ENCODE peak calls at places on chromosomes 3 and 15, in ten cellular contexts. One of them, this sample, is unnamed.

GRCh38 chr3:50815844-50816243 is 141.1 kb downstream of the DOCK3 start:
- DNase-seq in heart left ventricle: no peak
- DNase-seq in HCT116: no peak
- DNase-seq in esophagus muscularis mucosa: no peak
- DNase-seq in aorta: no peak
- DNase-seq in CD8-positive, alpha-beta memory T cell: no peak
- DNase-seq in uterus: no peak
- DNase-seq in upper lobe of right lung: no peak
- DNase-seq in SJSA1: no peak
- DNase-seq in spleen: no peak
- DNase-seq in this sample: no peak

GRCh38 chr15:59060348-59060747 is 44.6 kb upstream of the CCNB2 start:
- DNase-seq in heart left ventricle: no peak
- DNase-seq in HCT116: no peak
- DNase-seq in esophagus muscularis mucosa: no peak
- DNase-seq in aorta: no peak
- DNase-seq in CD8-positive, alpha-beta memory T cell: no peak
- DNase-seq in uterus: no peak
- DNase-seq in upper lobe of right lung: no peak
- DNase-seq in SJSA1: no peak
- DNase-seq in spleen: no peak
- DNase-seq in this sample: no peak

GRCh38 chr3:171876651-171877272 is 33.6 kb downstream of the TMEM212 start:
- DNase-seq in heart left ventricle: no peak
- DNase-seq in HCT116: no peak
- DNase-seq in esophagus muscularis mucosa: no peak
- DNase-seq in aorta: no peak
- DNase-seq in CD8-positive, alpha-beta memory T cell: no peak
- DNase-seq in uterus: no peak
- DNase-seq in upper lobe of right lung: no peak
- DNase-seq in SJSA1: no peak
- DNase-seq in spleen: no peak
- DNase-seq in this sample: no peak

GRCh38 chr3:197959891-197960693 is at the start of gene LMLN:
- DNase-seq in heart left ventricle: peak; percentile 97
- DNase-seq in HCT116: peak; percentile 92
- DNase-seq in esophagus muscularis mucosa: peak; percentile 98
- DNase-seq in aorta: peak; percentile 98
- DNase-seq in CD8-positive, alpha-beta memory T cell: peak; percentile 95
- DNase-seq in uterus: peak; percentile 95
- DNase-seq in upper lobe of right lung: peak; percentile 98
- DNase-seq in SJSA1: peak; percentile 90
- DNase-seq in spleen: peak; percentile 99
- DNase-seq in this sample: peak; percentile 98

GRCh38 chr15:101427606-101428487 is 61.7 kb downstream of the PCSK6 start:
- DNase-seq in heart left ventricle: no peak
- DNase-seq in HCT116: no peak
- DNase-seq in esophagus muscularis mucosa: no peak
- DNase-seq in aorta: no peak
- DNase-seq in CD8-positive, alpha-beta memory T cell: no peak
- DNase-seq in uterus: no peak
- DNase-seq in upper lobe of right lung: no peak
- DNase-seq in SJSA1: no peak
- DNase-seq in spleen: peak; percentile 63
- DNase-seq in this sample: no peak

GRCh38 chr3:88628901-88629300 is 478.5 kb upstream of the EPHA3 start:
- DNase-seq in heart left ventricle: no peak
- DNase-seq in HCT116: no peak
- DNase-seq in esophagus muscularis mucosa: no peak
- DNase-seq in aorta: no peak
- DNase-seq in CD8-positive, alpha-beta memory T cell: no peak
- DNase-seq in uterus: no peak
- DNase-seq in upper lobe of right lung: no peak
- DNase-seq in SJSA1: no peak
- DNase-seq in spleen: no peak
- DNase-seq in this sample: no peak

GRCh38 chr15:89442671-89443307 is 53.6 kb downstream of the RHCG start:
- DNase-seq in heart left ventricle: no peak
- DNase-seq in HCT116: peak; percentile 44
- DNase-seq in esophagus muscularis mucosa: no peak
- DNase-seq in aorta: no peak
- DNase-seq in CD8-positive, alpha-beta memory T cell: no peak
- DNase-seq in uterus: no peak
- DNase-seq in upper lobe of right lung: peak; percentile 64
- DNase-seq in SJSA1: peak; percentile 61
- DNase-seq in spleen: no peak
- DNase-seq in this sample: no peak

GRCh38 chr3:77411990-77412389 is 372.1 kb downstream of the ROBO2 start:
- DNase-seq in heart left ventricle: no peak
- DNase-seq in HCT116: no peak
- DNase-seq in esophagus muscularis mucosa: no peak
- DNase-seq in aorta: no peak
- DNase-seq in CD8-positive, alpha-beta memory T cell: no peak
- DNase-seq in uterus: no peak
- DNase-seq in upper lobe of right lung: no peak
- DNase-seq in SJSA1: no peak
- DNase-seq in spleen: no peak
- DNase-seq in this sample: no peak

GRCh38 chr15:81108427-81108826 is 25.6 kb upstream of the CFAP161 start:
- DNase-seq in heart left ventricle: no peak
- DNase-seq in HCT116: no peak
- DNase-seq in esophagus muscularis mucosa: no peak
- DNase-seq in aorta: no peak
- DNase-seq in CD8-positive, alpha-beta memory T cell: peak; percentile 3
- DNase-seq in uterus: no peak
- DNase-seq in upper lobe of right lung: no peak
- DNase-seq in SJSA1: no peak
- DNase-seq in spleen: no peak
- DNase-seq in this sample: no peak

GRCh38 chr3:157416347-157417087 is 20.1 kb upstream of the PTX3 start:
- DNase-seq in heart left ventricle: no peak
- DNase-seq in HCT116: no peak
- DNase-seq in esophagus muscularis mucosa: no peak
- DNase-seq in aorta: no peak
- DNase-seq in CD8-positive, alpha-beta memory T cell: no peak
- DNase-seq in uterus: no peak
- DNase-seq in upper lobe of right lung: no peak
- DNase-seq in SJSA1: no peak
- DNase-seq in spleen: no peak
- DNase-seq in this sample: no peak

GRCh38 chr3:157412323-157412845 is 24.3 kb upstream of the PTX3 start:
- DNase-seq in heart left ventricle: no peak
- DNase-seq in HCT116: no peak
- DNase-seq in esophagus muscularis mucosa: no peak
- DNase-seq in aorta: no peak
- DNase-seq in CD8-positive, alpha-beta memory T cell: no peak
- DNase-seq in uterus: no peak
- DNase-seq in upper lobe of right lung: no peak
- DNase-seq in SJSA1: no peak
- DNase-seq in spleen: no peak
- DNase-seq in this sample: no peak

GRCh38 chr3:157418104-157418503 is 18.5 kb upstream of the PTX3 start:
- DNase-seq in heart left ventricle: no peak
- DNase-seq in HCT116: no peak
- DNase-seq in esophagus muscularis mucosa: no peak
- DNase-seq in aorta: no peak
- DNase-seq in CD8-positive, alpha-beta memory T cell: no peak
- DNase-seq in uterus: no peak
- DNase-seq in upper lobe of right lung: no peak
- DNase-seq in SJSA1: no peak
- DNase-seq in spleen: no peak
- DNase-seq in this sample: no peak

DNA sequence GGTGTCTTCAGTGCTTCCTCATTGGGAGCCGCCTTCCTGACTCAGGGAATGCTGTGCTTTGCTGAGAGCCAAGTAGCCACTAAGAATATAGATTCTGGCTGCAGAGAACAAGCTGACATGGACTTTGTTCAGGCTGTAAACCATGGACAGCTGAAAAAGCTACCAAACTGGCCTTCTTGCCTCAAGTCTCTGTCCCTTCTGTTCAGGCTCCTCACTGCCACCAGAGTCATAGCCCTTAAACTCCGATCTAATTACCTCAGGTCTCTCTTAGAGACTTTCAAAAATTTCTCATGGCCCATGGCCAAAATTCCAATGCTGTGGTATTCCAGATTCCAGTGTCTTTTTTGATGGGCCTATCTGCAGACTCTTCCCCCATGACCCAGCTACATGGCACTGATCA is 19.4 kb upstream of the PTX3 start:
- DNase-seq in heart left ventricle: no peak
- DNase-seq in HCT116: no peak
- DNase-seq in esophagus muscularis mucosa: no peak
- DNase-seq in aorta: no peak
- DNase-seq in CD8-positive, alpha-beta memory T cell: no peak
- DNase-seq in uterus: no peak
- DNase-seq in upper lobe of right lung: no peak
- DNase-seq in SJSA1: peak; percentile 47
- DNase-seq in spleen: no peak
- DNase-seq in this sample: no peak
- H3K4me3 ChIP-seq in heart left ventricle: no peak overlapping the region
- H3K4me3 ChIP-seq in HCT116: no peak overlapping the region
- H3K4me3 ChIP-seq in esophagus muscularis mucosa: no peak overlapping the region
- H3K4me3 ChIP-seq in aorta: no peak overlapping the region
- H3K4me3 ChIP-seq in CD8-positive, alpha-beta memory T cell: no peak overlapping the region
- H3K4me3 ChIP-seq in uterus: no peak overlapping the region
- H3K4me3 ChIP-seq in upper lobe of right lung: no peak overlapping the region
- H3K4me3 ChIP-seq in SJSA1: no peak overlapping the region
- H3K4me3 ChIP-seq in spleen: no peak overlapping the region
- H3K4me3 ChIP-seq in this sample: no peak overlapping the region

GRCh38 chr3:46977811-46978195 is 1.3 kb upstream of the CCDC12 start:
- DNase-seq in heart left ventricle: no peak
- DNase-seq in HCT116: no peak
- DNase-seq in esophagus muscularis mucosa: no peak
- DNase-seq in aorta: no peak
- DNase-seq in CD8-positive, alpha-beta memory T cell: no peak
- DNase-seq in uterus: no peak
- DNase-seq in upper lobe of right lung: no peak
- DNase-seq in SJSA1: no peak
- DNase-seq in spleen: peak; percentile 76
- DNase-seq in this sample: peak; percentile 21

GRCh38 chr3:46979958-46980497 is 562 bp downstream of the NBEAL2 start:
- DNase-seq in heart left ventricle: no peak
- DNase-seq in HCT116: no peak
- DNase-seq in esophagus muscularis mucosa: no peak
- DNase-seq in aorta: no peak
- DNase-seq in CD8-positive, alpha-beta memory T cell: no peak
- DNase-seq in uterus: peak; percentile 54
- DNase-seq in upper lobe of right lung: peak; percentile 75
- DNase-seq in SJSA1: no peak
- DNase-seq in spleen: peak; percentile 92
- DNase-seq in this sample: peak; percentile 43

GRCh38 chr3:46976326-46977190 is at the start of gene CCDC12:
- DNase-seq in heart left ventricle: peak; percentile 96
- DNase-seq in HCT116: peak; percentile 97
- DNase-seq in esophagus muscularis mucosa: peak; percentile 99
- DNase-seq in aorta: peak; percentile 96
- DNase-seq in CD8-positive, alpha-beta memory T cell: peak; percentile 97
- DNase-seq in uterus: peak; percentile 93
- DNase-seq in upper lobe of right lung: peak; percentile 95
- DNase-seq in SJSA1: peak; percentile 96
- DNase-seq in spleen: peak; percentile 97
- DNase-seq in this sample: peak; percentile 96

GRCh38 chr3:46978985-46979944 is at the start of gene NBEAL2:
- DNase-seq in heart left ventricle: peak; percentile 97
- DNase-seq in HCT116: peak; percentile 83
- DNase-seq in esophagus muscularis mucosa: peak; percentile 98
- DNase-seq in aorta: peak; percentile 99
- DNase-seq in CD8-positive, alpha-beta memory T cell: peak; percentile 93
- DNase-seq in uterus: peak; percentile 91
- DNase-seq in upper lobe of right lung: peak; percentile 99
- DNase-seq in SJSA1: peak; percentile 92
- DNase-seq in spleen: peak; percentile 100
- DNase-seq in this sample: peak; percentile 98

DNA sequence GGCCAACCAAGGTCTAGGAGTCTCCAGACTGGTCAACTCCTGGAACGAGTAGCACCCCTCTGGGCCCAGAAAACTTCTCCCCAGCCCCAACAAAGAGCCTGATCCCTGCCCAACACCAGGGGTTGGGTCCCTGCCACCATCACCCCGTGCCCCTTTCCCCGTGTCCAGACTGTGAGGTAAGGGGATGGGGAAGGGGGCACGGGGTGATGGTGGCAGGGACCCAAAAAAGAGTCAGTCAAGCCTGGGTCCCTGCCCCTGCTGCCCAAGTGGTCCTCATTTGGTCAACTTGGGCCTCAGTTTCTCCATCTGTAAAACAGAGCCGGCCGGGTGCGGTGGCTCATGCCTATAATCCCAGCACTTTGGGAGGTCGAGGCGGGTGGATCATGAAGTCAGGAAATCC is 1.1 kb upstream of the NBEAL2 start:
- DNase-seq in heart left ventricle: no peak
- DNase-seq in HCT116: no peak
- DNase-seq in esophagus muscularis mucosa: no peak
- DNase-seq in aorta: peak; percentile 70
- DNase-seq in CD8-positive, alpha-beta memory T cell: no peak
- DNase-seq in uterus: no peak
- DNase-seq in upper lobe of right lung: peak; percentile 60
- DNase-seq in SJSA1: no peak
- DNase-seq in spleen: peak; percentile 77
- DNase-seq in this sample: peak; percentile 19
- H3K4me1 ChIP-seq in heart left ventricle: peaks cover 17% of the 10 kb centered on the region
- H3K4me1 ChIP-seq in HCT116: peaks cover 58% of the 10 kb centered on the region
- H3K4me1 ChIP-seq in esophagus muscularis mucosa: peaks cover 73% of the 10 kb centered on the region
- H3K4me1 ChIP-seq in aorta: peaks cover 5% of the 10 kb centered on the region
- H3K4me1 ChIP-seq in CD8-positive, alpha-beta memory T cell: peaks cover 73% of the 10 kb centered on the region
- H3K4me1 ChIP-seq in uterus: peaks cover 16% of the 10 kb centered on the region
- H3K4me1 ChIP-seq in upper lobe of right lung: peaks cover 54% of the 10 kb centered on the region
- H3K4me1 ChIP-seq in SJSA1: peaks cover 23% of the 10 kb centered on the region
- H3K4me1 ChIP-seq in spleen: peaks cover 85% of the 10 kb centered on the region
- H3K4me1 ChIP-seq in this sample: peaks cover 3% of the 10 kb centered on the region

DNA sequence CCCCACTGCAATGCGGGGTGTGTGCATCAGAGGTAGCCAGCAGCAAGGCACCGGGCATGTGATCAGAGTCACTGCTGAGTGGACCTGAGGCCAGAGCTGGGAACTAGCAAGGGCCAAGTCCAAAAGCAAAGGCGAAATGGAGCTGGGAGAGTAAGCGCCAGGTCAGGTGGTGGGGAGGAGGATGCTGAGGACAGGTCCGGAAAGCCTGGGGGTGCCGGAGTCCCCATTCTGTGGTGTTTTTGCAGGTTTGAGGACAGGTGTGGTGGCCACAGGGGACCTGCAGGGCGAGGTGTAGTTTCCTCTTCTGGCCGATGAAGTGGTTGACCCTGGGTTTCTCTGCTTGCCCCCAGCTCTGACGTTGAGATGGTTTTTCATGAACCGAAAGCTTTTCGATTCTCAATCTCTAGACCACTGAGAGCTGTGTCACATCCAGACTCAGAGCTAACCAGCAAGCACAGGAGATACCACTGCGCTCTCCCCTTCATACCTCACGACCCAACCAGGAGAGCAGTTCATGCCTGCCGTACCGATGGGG is 35.0 kb upstream of the HES1 start:
- DNase-seq in heart left ventricle: no peak
- DNase-seq in HCT116: no peak
- DNase-seq in esophagus muscularis mucosa: no peak
- DNase-seq in aorta: no peak
- DNase-seq in CD8-positive, alpha-beta memory T cell: no peak
- DNase-seq in uterus: no peak
- DNase-seq in upper lobe of right lung: no peak
- DNase-seq in SJSA1: no peak
- DNase-seq in spleen: no peak
- DNase-seq in this sample: no peak
- H3K27ac ChIP-seq in heart left ventricle: no peak overlapping the region
- H3K27ac ChIP-seq in HCT116: no peak overlapping the region
- H3K27ac ChIP-seq in esophagus muscularis mucosa: no peak overlapping the region
- H3K27ac ChIP-seq in aorta: no peak overlapping the region
- H3K27ac ChIP-seq in CD8-positive, alpha-beta memory T cell: no peak overlapping the region
- H3K27ac ChIP-seq in uterus: no peak overlapping the region
- H3K27ac ChIP-seq in upper lobe of right lung: no peak overlapping the region
- H3K27ac ChIP-seq in SJSA1: no peak overlapping the region
- H3K27ac ChIP-seq in spleen: no peak overlapping the region
- H3K27ac ChIP-seq in this sample: no peak overlapping the region

GRCh38 chr15:45183511-45183910 is 4.3 kb downstream of the SHF start:
- DNase-seq in heart left ventricle: no peak
- DNase-seq in HCT116: no peak
- DNase-seq in esophagus muscularis mucosa: no peak
- DNase-seq in aorta: no peak
- DNase-seq in CD8-positive, alpha-beta memory T cell: no peak
- DNase-seq in uterus: no peak
- DNase-seq in upper lobe of right lung: no peak
- DNase-seq in SJSA1: no peak
- DNase-seq in spleen: peak; percentile 44
- DNase-seq in this sample: no peak
- H3K4me3 ChIP-seq in heart left ventricle: no peak overlapping the region
- H3K4me3 ChIP-seq in HCT116: no peak overlapping the region
- H3K4me3 ChIP-seq in esophagus muscularis mucosa: no peak overlapping the region
- H3K4me3 ChIP-seq in aorta: no peak overlapping the region
- H3K4me3 ChIP-seq in CD8-positive, alpha-beta memory T cell: no peak overlapping the region
- H3K4me3 ChIP-seq in uterus: no peak overlapping the region
- H3K4me3 ChIP-seq in upper lobe of right lung: no peak overlapping the region
- H3K4me3 ChIP-seq in SJSA1: no peak overlapping the region
- H3K4me3 ChIP-seq in spleen: no peak overlapping the region
- H3K4me3 ChIP-seq in this sample: no peak overlapping the region